ENCODE peak calls at places on chromosomes 1 and 21, in five cellular contexts. X, K, G, P and Q are unnamed samples.

GRCh38 chr1:182779530-182779929 is 10.0 kb upstream of the NPL start:
- DNase-seq in X (no peak), K (no peak), P (no peak), G (no peak), Q (no peak)

GRCh38 chr1:27960762-27961645 is 1.2 kb downstream of the XKR8 start:
- DNase-seq in K (no peak), P (no peak), G (peak), X (no peak), Q (no peak)

GRCh38 chr1:56189946-56190920 is 389.1 kb downstream of the PLPP3 start:
- DNase-seq in G (no peak), X (no peak), K (peak), P (no peak), Q (no peak)

GRCh38 chr1:156500847-156501686 is 492 bp upstream of the MEF2D start:
- DNase-seq in K (peak), X (peak), P (peak), G (peak), Q (peak)

GRCh38 chr21:29340228-29340627 is 41.5 kb downstream of the BACH1 start:
- DNase-seq in K (no peak), X (no peak), P (no peak), G (no peak), Q (no peak)

GRCh38 chr1:59020151-59020997 is 236.5 kb upstream of the JUN start:
- DNase-seq in P (no peak), X (no peak), K (no peak), G (peak), Q (peak)

GRCh38 chr1:159930216-159930615 is 4.9 kb upstream of the TAGLN2 start:
- DNase-seq in X (no peak), P (no peak), G (no peak), K (no peak), Q (no peak)

GRCh38 chr1:112925015-112925414 is 31.0 kb downstream of the SLC16A1 start:
- DNase-seq in P (no peak), X (no peak), K (no peak), G (no peak), Q (no peak)

GRCh38 chr21:41630249-41630648 is 122.3 kb upstream of the TMPRSS2 start:
- DNase-seq in G (no peak), K (no peak), X (no peak), P (no peak), Q (no peak)

GRCh38 chr1:235999259-235999925 is 65.5 kb downstream of the NID1 start:
- DNase-seq in G (no peak), X (no peak), P (no peak), K (no peak), Q (peak)

GRCh38 chr1:99704356-99704816 is 58.5 kb downstream of the PALMD start:
- DNase-seq in G (no peak), K (no peak), P (no peak), X (no peak), Q (no peak)

GRCh38 chr1:205916541-205916940 is 26.7 kb downstream of the SLC26A9 start:
- DNase-seq in G (no peak), K (no peak), X (no peak), P (no peak), Q (no peak)

GRCh38 chr1:51313268-51313852 is 17.0 kb downstream of the TTC39A start:
- DNase-seq in X (no peak), P (no peak), K (peak), G (no peak), Q (no peak)
- TF ChIP-seq CTCF in X (peak), P (no peak), K (peak), G (peak), Q (no peak)

GRCh38 chr1:48105167-48105566 is 108.0 kb upstream of the TRABD2B start:
- DNase-seq in X (no peak), K (no peak), P (no peak), G (no peak), Q (no peak)
- TF ChIP-seq CTCF in X (no peak), K (no peak), P (no peak), G (peak), Q (no peak)

DNA sequence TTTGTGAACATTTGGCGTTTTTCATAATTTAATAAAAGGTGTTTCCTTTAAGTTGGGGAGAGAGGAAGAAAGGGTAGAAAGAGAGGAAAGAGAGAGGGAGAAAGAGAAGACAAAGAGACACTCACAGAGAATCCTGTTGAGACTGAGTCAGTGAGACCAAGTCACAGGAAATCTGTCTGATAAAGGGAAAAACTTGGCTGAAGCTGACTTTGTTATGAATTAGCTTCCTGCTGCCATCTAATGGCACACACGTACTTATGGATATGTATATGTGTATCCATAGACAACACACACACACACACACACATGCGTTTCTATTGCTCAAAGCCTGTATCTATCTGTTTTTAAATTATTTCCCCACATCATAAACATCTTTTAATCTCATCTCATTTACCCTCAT is 42.5 kb upstream of the DISC1 start:
- DNase-seq in P (no peak), G (no peak), K (no peak), X (peak), Q (peak)
- TF ChIP-seq CTCF in P (no peak), G (no peak), K (no peak), X (peak), Q (peak)

DNA sequence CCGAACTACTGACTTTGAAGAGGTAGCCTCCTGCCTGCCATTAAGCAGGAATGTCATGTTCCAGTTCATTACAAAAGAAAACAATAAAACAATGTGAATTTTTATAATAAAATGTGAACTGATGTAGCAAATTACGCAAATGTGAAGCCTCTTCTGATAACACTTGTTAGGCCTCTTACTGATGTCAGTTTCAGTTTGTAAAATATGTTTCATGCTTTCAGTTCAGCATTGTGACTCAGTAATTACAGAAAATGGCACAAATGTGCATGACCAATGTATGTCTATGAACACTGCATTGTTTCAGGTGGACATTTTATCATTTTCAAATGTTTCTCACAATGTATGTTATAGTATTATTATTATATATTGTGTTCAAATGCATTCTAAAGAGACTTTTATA is 159.8 kb upstream of the SGIP1 start:
- DNase-seq in K (no peak), X (no peak), G (no peak), P (no peak), Q (no peak)
- TF ChIP-seq CTCF in K (no peak), X (no peak), G (no peak), P (no peak), Q (no peak)

GRCh38 chr1:186239211-186239610 is 135.8 kb downstream of the TPR start:
- DNase-seq in X (no peak), K (no peak), P (no peak), G (peak), Q (no peak)

GRCh38 chr1:186240436-186240835 is 134.6 kb downstream of the TPR start:
- DNase-seq in K (no peak), X (no peak), P (no peak), G (no peak), Q (no peak)

GRCh38 chr1:186250529-186250928 is 124.5 kb downstream of the TPR start:
- DNase-seq in X (no peak), P (no peak), G (no peak), K (no peak), Q (no peak)

GRCh38 chr1:186244825-186245224 is 130.2 kb downstream of the TPR start:
- DNase-seq in X (peak), K (peak), P (no peak), G (no peak), Q (no peak)
- TF ChIP-seq CTCF in X (peak), K (no peak), P (no peak), G (no peak), Q (no peak)

GRCh38 chr1:44294588-44295007 is 60.5 kb downstream of the ERI3 start:
- DNase-seq in G (peak), X (peak), K (peak), P (no peak), Q (no peak)

GRCh38 chr1:44296794-44297193 is 58.3 kb downstream of the ERI3 start:
- DNase-seq in G (no peak), X (no peak), P (no peak), K (no peak), Q (no peak)

GRCh38 chr1:44292641-44293040 is 62.4 kb downstream of the ERI3 start:
- DNase-seq in P (no peak), X (no peak), G (no peak), K (no peak), Q (no peak)

GRCh38 chr1:44296067-44296466 is 59.0 kb downstream of the ERI3 start:
- DNase-seq in G (no peak), K (no peak), P (no peak), X (no peak), Q (no peak)

DNA sequence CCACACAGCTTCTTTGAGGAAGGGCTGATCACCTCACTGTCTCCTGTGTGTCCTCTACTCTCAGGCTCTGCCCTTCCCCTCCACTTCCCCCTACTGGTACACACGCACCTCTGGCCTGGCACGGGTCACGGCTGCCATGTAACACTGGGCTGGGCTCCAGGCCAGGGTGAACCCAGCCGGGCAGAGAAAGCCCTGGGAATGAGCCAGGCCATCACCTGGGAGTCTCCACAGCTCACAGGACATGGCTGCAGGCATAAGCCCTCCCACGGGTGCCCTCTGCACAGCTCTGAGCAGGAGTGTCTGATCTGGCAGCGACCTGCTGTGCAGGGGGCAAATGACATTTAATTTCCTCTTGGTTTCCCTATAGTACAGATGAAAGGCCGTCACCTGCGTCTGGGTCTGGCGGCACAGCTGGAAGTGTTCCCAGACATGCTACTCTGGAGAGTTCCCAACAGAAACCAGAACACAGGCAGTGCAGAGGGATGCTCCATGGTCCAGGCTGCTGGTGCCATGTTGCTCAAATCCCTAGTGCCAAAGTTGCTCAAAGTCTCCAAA is 61.2 kb downstream of the ERI3 start:
- DNase-seq in P (no peak), K (no peak), G (no peak), X (peak), Q (no peak)
- TF ChIP-seq CTCF in P (no peak), K (no peak), G (no peak), X (peak), Q (no peak)

GRCh38 chr1:209030454-209031167 is 552.9 kb upstream of the CAMK1G start:
- DNase-seq in X (no peak), K (no peak), G (no peak), P (peak), Q (no peak)

GRCh38 chr1:209023790-209024189 is 559.7 kb upstream of the CAMK1G start:
- DNase-seq in P (peak), X (no peak), G (no peak), K (no peak), Q (no peak)

DNA sequence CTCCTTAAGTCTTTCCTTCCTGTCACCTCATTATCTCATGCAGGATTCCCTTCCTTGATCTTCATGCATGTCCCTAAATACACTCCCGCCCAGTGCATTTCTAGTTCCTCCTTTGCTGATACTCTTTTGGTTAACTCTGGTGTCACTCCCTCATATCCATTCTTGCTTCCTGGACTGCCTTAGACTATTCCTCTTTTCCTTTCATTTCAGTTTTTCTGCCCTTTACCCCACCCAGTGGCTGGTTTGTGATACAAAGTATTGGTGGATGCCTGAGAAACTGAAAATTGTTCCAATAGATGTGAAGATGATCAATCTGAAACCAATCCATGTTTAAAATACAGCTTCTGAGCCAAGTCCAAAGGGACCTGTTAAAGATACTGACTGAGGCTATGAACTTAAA is 553.8 kb upstream of the CAMK1G start:
- DNase-seq in P (no peak), G (no peak), K (no peak), X (no peak), Q (no peak)
- TF ChIP-seq CTCF in P (no peak), G (no peak), K (no peak), X (peak), Q (no peak)